ENCODE peak calls at places on chromosomes 5 and 9, in nine cellular contexts. E is cardiac muscle cell, C is neural progenitor cell, O is ascending aorta, I is substantia nigra, U is lower lobe of right lung, Y is Peyer's patch, T is brain microvascular endothelial cell, D is GM23248. K is an unnamed sample.

GRCh38 chr9:16659096-16659495 is 211.4 kb downstream of the BNC2 start:
- DNase-seq in E (no peak), C (no peak), O (no peak), I (no peak), U (no peak), Y (no peak), T (no peak), D (no peak), K (no peak)

GRCh38 chr5:174323878-174324281 is 278.4 kb downstream of the NSG2 start:
- DNase-seq in E (peak), C (peak), O (no peak), I (peak), U (no peak), Y (no peak), T (peak), D (peak), K (no peak)

GRCh38 chr9:35912791-35913400 is 3.6 kb downstream of the SPAAR start:
- DNase-seq in E (no peak), C (no peak), O (no peak), I (no peak), U (no peak), Y (no peak), T (no peak), D (no peak), K (no peak)

GRCh38 chr9:13688990-13689600 is 409.6 kb upstream of the MPDZ start:
- DNase-seq in E (peak), C (no peak), O (no peak), I (no peak), U (no peak), Y (no peak), T (peak), D (peak), K (no peak)

GRCh38 chr9:124010665-124011321 is 775 bp upstream of the LHX2 start:
- DNase-seq in E (peak), C (peak), O (no peak), I (no peak), U (no peak), Y (no peak), T (no peak), D (peak), K (no peak)

GRCh38 chr5:74122979-74123575 is 497.1 kb downstream of the ARHGEF28 start:
- DNase-seq in E (no peak), C (no peak), O (no peak), I (no peak), U (no peak), Y (no peak), T (peak), D (no peak), K (no peak)

GRCh38 chr9:136058801-136059302 is 36.2 kb downstream of the NACC2 start:
- DNase-seq in E (no peak), C (no peak), O (no peak), I (no peak), U (no peak), Y (no peak), T (no peak), D (no peak), K (no peak)

GRCh38 chr5:57318251-57318650 is 144.4 kb downstream of the GPBP1 start:
- DNase-seq in E (no peak), C (no peak), O (no peak), I (no peak), U (no peak), Y (no peak), T (no peak), D (no peak), K (no peak)

GRCh38 chr5:2133936-2134335 is 251.2 kb upstream of the IRX4 start:
- DNase-seq in E (no peak), C (no peak), O (peak), I (no peak), U (no peak), Y (no peak), T (no peak), D (no peak), K (no peak)

GRCh38 chr9:112623198-112623597 is 94.7 kb downstream of the INIP start:
- DNase-seq in E (no peak), C (no peak), O (no peak), I (no peak), U (no peak), Y (no peak), T (no peak), D (no peak), K (no peak)

GRCh38 chr5:74400067-74400466 is 240.5 kb downstream of the ENC1 start:
- DNase-seq in E (no peak), C (no peak), O (no peak), I (no peak), U (no peak), Y (no peak), T (no peak), D (no peak), K (no peak)

GRCh38 chr5:124956471-124957029 is 210.1 kb upstream of the ZNF608 start:
- DNase-seq in E (no peak), C (no peak), O (no peak), I (peak), U (no peak), Y (no peak), T (no peak), D (no peak), K (no peak)

GRCh38 chr9:97853844-97854695 is 1.0 kb downstream of the FOXE1 start:
- DNase-seq in E (peak), C (peak), O (peak), I (no peak), U (peak), Y (no peak), T (no peak), D (peak), K (no peak)

GRCh38 chr9:112271466-112272098 is 61.8 kb downstream of the PTBP3 start:
- DNase-seq in E (no peak), C (no peak), O (no peak), I (no peak), U (no peak), Y (no peak), T (peak), D (no peak), K (no peak)

GRCh38 chr9:106936680-106937079 is 73.7 kb downstream of the ZNF462 start:
- DNase-seq in E (no peak), C (no peak), O (no peak), I (no peak), U (no peak), Y (no peak), T (no peak), D (no peak), K (no peak)

GRCh38 chr5:157602505-157602904 is 26.9 kb upstream of the ADAM19 start:
- DNase-seq in E (no peak), C (no peak), O (no peak), I (no peak), U (no peak), Y (peak), T (no peak), D (peak), K (no peak)

GRCh38 chr5:59485104-59485503 is 408.4 kb downstream of the PDE4D start:
- DNase-seq in E (no peak), C (no peak), O (no peak), I (no peak), U (no peak), Y (no peak), T (no peak), D (peak), K (no peak)

GRCh38 chr9:38160613-38161215 is 91.7 kb upstream of the SHB start:
- DNase-seq in E (peak), C (peak), O (peak), I (no peak), U (peak), Y (peak), T (peak), D (peak), K (peak)

GRCh38 chr9:131411719-131412681 is 18.1 kb downstream of the PRRC2B start:
- DNase-seq in E (no peak), C (no peak), O (no peak), I (no peak), U (no peak), Y (no peak), T (no peak), D (no peak), K (no peak)

GRCh38 chr5:154118832-154119442 is 71.6 kb upstream of the GALNT10 start:
- DNase-seq in E (no peak), C (no peak), O (no peak), I (no peak), U (no peak), Y (peak), T (peak), D (peak), K (no peak)

GRCh38 chr5:65825388-65826328 is 100.7 kb upstream of the ERBIN start:
- DNase-seq in E (no peak), C (no peak), O (no peak), I (no peak), U (no peak), Y (no peak), T (no peak), D (no peak), K (no peak)

GRCh38 chr5:58775699-58776098 is 192.8 kb downstream of the RAB3C start:
- DNase-seq in E (no peak), C (no peak), O (no peak), I (no peak), U (no peak), Y (no peak), T (no peak), D (no peak), K (no peak)

GRCh38 chr5:103513696-103514095 is 48.9 kb downstream of the NUDT12 start:
- DNase-seq in E (no peak), C (no peak), O (no peak), I (no peak), U (no peak), Y (no peak), T (no peak), D (no peak), K (no peak)

GRCh38 chr9:82456621-82457020 is 468.0 kb downstream of the SPATA31D1 start:
- DNase-seq in E (no peak), C (no peak), O (no peak), I (no peak), U (no peak), Y (no peak), T (peak), D (peak), K (no peak)

GRCh38 chr5:141186897-141187512 is at the start of gene PCDHB9:
- DNase-seq in E (peak), C (peak), O (no peak), I (no peak), U (no peak), Y (no peak), T (no peak), D (peak), K (no peak)

GRCh38 chr5:106376522-106376921 is 1294.2 kb downstream of the EFNA5 start:
- DNase-seq in E (peak), C (no peak), O (no peak), I (no peak), U (no peak), Y (no peak), T (no peak), D (peak), K (no peak)

GRCh38 chr9:133505901-133506652 is 18.7 kb downstream of the MYMK start:
- DNase-seq in E (peak), C (no peak), O (peak), I (no peak), U (no peak), Y (no peak), T (no peak), D (peak), K (no peak)

GRCh38 chr5:55896238-55896637 is 45.1 kb downstream of the IL31RA start:
- DNase-seq in E (no peak), C (no peak), O (no peak), I (no peak), U (no peak), Y (no peak), T (no peak), D (no peak), K (no peak)

GRCh38 chr5:107294669-107295068 is 376.1 kb downstream of the EFNA5 start:
- DNase-seq in E (peak), C (no peak), O (no peak), I (no peak), U (no peak), Y (no peak), T (no peak), D (no peak), K (no peak)

GRCh38 chr5:73619606-73620334 is 6.2 kb upstream of the ARHGEF28 start:
- DNase-seq in E (no peak), C (no peak), O (no peak), I (no peak), U (no peak), Y (no peak), T (no peak), D (no peak), K (no peak)

GRCh38 chr9:122228191-122228905 is 409 bp downstream of the LHX6 start:
- DNase-seq in E (no peak), C (peak), O (no peak), I (no peak), U (no peak), Y (no peak), T (no peak), D (peak), K (no peak)

GRCh38 chr9:99059074-99059894 is 45.6 kb upstream of the TGFBR1 start:
- DNase-seq in E (no peak), C (no peak), O (no peak), I (no peak), U (peak), Y (peak), T (no peak), D (peak), K (no peak)

GRCh38 chr9:91349115-91349555 is 12.6 kb downstream of the AUH start:
- DNase-seq in E (no peak), C (no peak), O (no peak), I (no peak), U (no peak), Y (no peak), T (no peak), D (no peak), K (no peak)

GRCh38 chr9:97405551-97405950 is 6.3 kb upstream of the TDRD7 start:
- DNase-seq in E (no peak), C (no peak), O (no peak), I (no peak), U (no peak), Y (no peak), T (no peak), D (no peak), K (no peak)

GRCh38 chr9:13386935-13387667 is 107.6 kb upstream of the MPDZ start:
- DNase-seq in E (peak), C (no peak), O (no peak), I (no peak), U (no peak), Y (no peak), T (peak), D (peak), K (no peak)

GRCh38 chr5:72355706-72356299 is 35.6 kb downstream of the PTCD2 start:
- DNase-seq in E (peak), C (peak), O (peak), I (peak), U (no peak), Y (no peak), T (peak), D (peak), K (peak)

GRCh38 chr9:14690986-14691730 is 2.1 kb downstream of the ZDHHC21 start:
- DNase-seq in E (no peak), C (no peak), O (no peak), I (no peak), U (no peak), Y (no peak), T (no peak), D (peak), K (no peak)

DNA sequence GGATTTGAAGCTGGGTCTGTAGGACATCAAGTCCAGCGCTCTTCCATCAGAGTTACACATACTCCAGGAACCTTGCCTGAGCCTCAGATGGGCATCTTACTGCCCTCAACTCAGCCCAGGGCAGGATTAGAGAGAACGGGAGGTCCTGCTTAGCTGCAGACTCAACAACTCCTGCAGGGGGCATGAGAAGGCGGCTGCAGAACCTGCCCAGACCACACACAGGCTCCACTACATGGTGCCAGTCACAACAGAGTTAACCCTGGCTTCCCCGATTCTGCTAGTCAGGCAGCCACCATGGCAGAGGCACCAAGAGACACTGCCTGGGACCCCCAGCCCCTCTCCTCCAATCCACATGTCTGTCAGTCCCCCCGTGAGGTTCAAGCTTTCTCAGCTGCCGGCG is 23.9 kb upstream of the CPLX2 start:
- DNase-seq in E (peak), C (peak), O (no peak), I (no peak), U (no peak), Y (no peak), T (no peak), D (peak), K (no peak)
- H3K27ac ChIP-seq in E (no peak), C (no peak), O (no peak), I (no peak), U (no peak), Y (no peak), T (no peak), D (no peak), K (no peak)

DNA sequence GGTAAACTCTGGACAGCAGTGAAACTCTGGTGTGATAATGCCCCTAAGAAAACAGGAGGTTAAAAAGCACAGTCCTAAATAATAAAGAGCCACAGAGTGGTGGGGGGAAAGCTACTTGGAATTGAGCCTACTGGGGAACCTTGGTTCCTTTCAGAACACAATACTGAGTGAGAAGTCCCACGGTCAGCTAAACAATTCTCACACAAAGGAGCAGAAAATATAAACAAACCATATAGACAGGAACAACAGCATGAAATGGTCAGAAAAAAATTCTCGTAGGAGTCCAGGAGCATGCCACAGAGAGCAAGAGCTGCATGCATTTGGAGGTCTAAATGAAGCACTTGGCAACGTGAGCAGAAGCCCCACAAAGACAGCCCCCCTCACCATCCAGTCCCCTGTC is 56.0 kb downstream of the TEK start:
- DNase-seq in E (no peak), C (no peak), O (no peak), I (no peak), U (no peak), Y (no peak), T (no peak), D (no peak), K (no peak)
- H3K27ac ChIP-seq in E (no peak), C (no peak), O (no peak), I (no peak), U (no peak), Y (no peak), T (no peak), D (no peak), K (no peak)

GRCh38 chr5:14705556-14705955 is 41.0 kb downstream of the OTULIN start:
- DNase-seq in E (no peak), C (no peak), O (no peak), I (no peak), U (no peak), Y (no peak), T (no peak), D (no peak), K (no peak)
- H3K27ac ChIP-seq in E (no peak), C (no peak), O (peak), I (no peak), U (no peak), Y (peak), T (no peak), D (no peak), K (no peak)

GRCh38 chr9:34032631-34033030 is 16.1 kb downstream of the UBAP2 start:
- DNase-seq in E (no peak), C (no peak), O (no peak), I (no peak), U (no peak), Y (no peak), T (no peak), D (no peak), K (no peak)

GRCh38 chr9:34035656-34036055 is 13.0 kb downstream of the UBAP2 start:
- DNase-seq in E (no peak), C (no peak), O (no peak), I (no peak), U (no peak), Y (no peak), T (no peak), D (no peak), K (no peak)

GRCh38 chr9:34037626-34038025 is 11.1 kb downstream of the UBAP2 start:
- DNase-seq in E (no peak), C (no peak), O (peak), I (no peak), U (no peak), Y (no peak), T (no peak), D (no peak), K (no peak)

DNA sequence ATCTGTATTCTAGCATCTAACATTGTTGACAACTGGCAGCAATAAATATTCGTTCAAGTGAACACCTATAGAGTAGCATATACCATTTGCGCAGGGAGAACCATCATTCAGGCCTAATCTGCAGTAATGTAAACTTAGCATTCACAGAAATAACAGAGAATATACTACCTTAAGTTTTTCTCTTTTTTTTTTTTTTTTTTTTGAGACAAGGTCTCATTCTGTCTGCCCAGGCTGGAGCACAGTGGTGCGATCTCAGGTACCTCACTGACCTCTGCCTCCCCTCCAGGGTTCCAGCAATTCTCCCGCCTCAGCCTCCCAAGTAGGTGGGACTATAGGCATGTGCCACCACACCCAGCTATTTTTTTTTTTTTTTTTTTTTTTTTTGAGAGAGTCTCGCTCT is 12.1 kb downstream of the UBAP2 start:
- DNase-seq in E (no peak), C (no peak), O (no peak), I (no peak), U (no peak), Y (no peak), T (no peak), D (no peak), K (no peak)
- H3K27ac ChIP-seq in E (no peak), C (no peak), O (no peak), I (no peak), U (no peak), Y (no peak), T (no peak), D (no peak), K (no peak)

GRCh38 chr9:109967651-109968331 is 187.8 kb downstream of the PALM2AKAP2 start:
- DNase-seq in E (no peak), C (no peak), O (no peak), I (no peak), U (no peak), Y (no peak), T (no peak), D (no peak), K (no peak)
- H3K27ac ChIP-seq in E (no peak), C (no peak), O (peak), I (no peak), U (peak), Y (peak), T (no peak), D (no peak), K (no peak)

GRCh38 chr5:93343570-93343969 is 237.4 kb downstream of the NR2F1-AS1 start:
- DNase-seq in E (no peak), C (no peak), O (no peak), I (no peak), U (no peak), Y (no peak), T (no peak), D (no peak), K (no peak)
- H3K27ac ChIP-seq in E (no peak), C (no peak), O (no peak), I (no peak), U (no peak), Y (no peak), T (no peak), D (no peak), K (no peak)

GRCh38 chr5:142508027-142508426 is 177.9 kb downstream of the FGF1 start:
- DNase-seq in E (no peak), C (no peak), O (peak), I (no peak), U (peak), Y (no peak), T (no peak), D (no peak), K (no peak)

GRCh38 chr5:142507528-142507927 is 178.4 kb downstream of the FGF1 start:
- DNase-seq in E (no peak), C (no peak), O (peak), I (no peak), U (no peak), Y (no peak), T (no peak), D (no peak), K (no peak)

GRCh38 chr5:142508630-142509425 is 177.1 kb downstream of the FGF1 start:
- DNase-seq in E (no peak), C (no peak), O (peak), I (no peak), U (no peak), Y (no peak), T (no peak), D (no peak), K (no peak)

GRCh38 chr5:142506756-142507155 is 179.1 kb downstream of the FGF1 start:
- DNase-seq in E (no peak), C (no peak), O (peak), I (no peak), U (no peak), Y (no peak), T (no peak), D (peak), K (no peak)

GRCh38 chr5:142506046-142506445 is 179.8 kb downstream of the FGF1 start:
- DNase-seq in E (no peak), C (no peak), O (peak), I (no peak), U (no peak), Y (no peak), T (no peak), D (peak), K (no peak)
- H3K27ac ChIP-seq in E (no peak), C (no peak), O (no peak), I (no peak), U (no peak), Y (no peak), T (no peak), D (no peak), K (no peak)